ENCODE peak calls at places on chromosomes 5 and 9, in four cellular contexts. K, H, B and S are unnamed samples.

GRCh38 chr9:15606667-15607472 is 54.0 kb downstream of the CCDC171 start:
- DNase-seq in K (peak; percentile 65), H (no peak), B (no peak), S (no peak)

GRCh38 chr9:9612270-9612669 is 1000.5 kb downstream of the PTPRD start:
- DNase-seq in H (no peak), K (no peak), B (no peak), S (no peak)

GRCh38 chr9:99296375-99296951 is 74.4 kb downstream of the SEC61B start:
- DNase-seq in K (peak; percentile 21), H (no peak), B (no peak), S (no peak)

GRCh38 chr9:16653491-16654407 is 216.7 kb downstream of the BNC2 start:
- DNase-seq in H (no peak), K (peak; percentile 53), B (no peak), S (no peak)

GRCh38 chr5:56412601-56413379 is 179.7 kb upstream of the ANKRD55 start:
- DNase-seq in H (no peak), B (no peak), K (no peak), S (no peak)

GRCh38 chr5:139023276-139023675 is 148.1 kb upstream of the LRRTM2 start:
- DNase-seq in K (no peak), H (no peak), B (no peak), S (no peak)

GRCh38 chr5:96070625-96071246 is 109.1 kb upstream of the ELL2 start:
- DNase-seq in H (no peak), K (no peak), B (no peak), S (no peak)

GRCh38 chr9:125183054-125183453 is 6.5 kb downstream of the PPP6C start:
- DNase-seq in B (no peak), H (no peak), K (no peak), S (no peak)

GRCh38 chr5:171418982-171419662 is at the start of gene FGF18:
- DNase-seq in B (no peak), K (peak; percentile 73), H (peak; percentile 74), S (no peak)

GRCh38 chr5:4191024-4191423 is 595.4 kb downstream of the IRX1 start:
- DNase-seq in B (no peak), H (no peak), K (no peak), S (no peak)

GRCh38 chr9:15873573-15874177 is 320.8 kb downstream of the CCDC171 start:
- DNase-seq in H (no peak), B (peak; percentile 5), K (peak; percentile 84), S (peak; percentile 4)

GRCh38 chr5:5643481-5643880 is 221.0 kb downstream of the ICE1 start:
- DNase-seq in B (no peak), K (no peak), H (no peak), S (no peak)

GRCh38 chr5:178284095-178284675 is 51.6 kb upstream of the PHYKPL start:
- DNase-seq in K (peak; percentile 37), H (no peak), B (no peak), S (peak; percentile 39)

GRCh38 chr9:101333923-101334702 is 50.7 kb downstream of the BAAT start:
- DNase-seq in H (no peak), B (no peak), K (no peak), S (no peak)

GRCh38 chr9:88426651-88427050 is 38.4 kb downstream of the SPIN1 start:
- DNase-seq in K (no peak), B (no peak), H (no peak), S (no peak)
- H3K36me3 ChIP-seq in K (peaks cover 3% of the 10 kb centered on the region), B (peaks cover 2% of the 10 kb centered on the region), H (peaks cover 21% of the 10 kb centered on the region), S (no peaks in the 10 kb centered on the region)

DNA sequence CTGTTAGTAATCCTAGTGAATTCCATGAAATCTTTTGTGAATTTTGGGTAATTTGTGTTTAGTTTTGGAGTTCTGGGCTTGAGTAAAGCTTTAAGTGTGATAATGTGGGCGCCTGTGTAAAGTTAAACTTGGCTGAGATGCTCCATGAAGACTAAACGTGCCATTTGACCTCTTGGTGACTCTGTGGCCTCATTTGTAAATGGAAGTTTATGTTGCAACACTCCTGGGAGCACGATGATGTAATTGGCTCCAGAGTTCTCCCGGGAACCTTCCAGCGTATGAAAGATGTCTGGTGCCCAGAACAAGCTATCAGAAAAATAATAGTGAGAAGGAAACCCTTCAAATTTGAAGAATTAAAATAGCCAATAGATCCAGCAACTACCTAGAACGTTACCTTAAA is 981.2 kb downstream of the TLE4 start:
- DNase-seq in K (peak; percentile 97), B (no peak), H (no peak), S (no peak)
- H3K36me3 ChIP-seq in K (no peaks in the 10 kb centered on the region), B (no peaks in the 10 kb centered on the region), H (no peaks in the 10 kb centered on the region), S (no peaks in the 10 kb centered on the region)

GRCh38 chr5:36160617-36161016 is 8.7 kb downstream of the SKP2 start:
- DNase-seq in H (no peak), B (no peak), K (no peak), S (no peak)

GRCh38 chr5:36156619-36157018 is 4.7 kb downstream of the SKP2 start:
- DNase-seq in H (no peak), B (no peak), K (no peak), S (no peak)

GRCh38 chr5:36156124-36156601 is 4.3 kb downstream of the SKP2 start:
- DNase-seq in K (peak; percentile 55), H (no peak), B (no peak), S (no peak)

GRCh38 chr5:36155291-36155690 is 3.4 kb downstream of the SKP2 start:
- DNase-seq in H (no peak), K (no peak), B (no peak), S (no peak)

DNA sequence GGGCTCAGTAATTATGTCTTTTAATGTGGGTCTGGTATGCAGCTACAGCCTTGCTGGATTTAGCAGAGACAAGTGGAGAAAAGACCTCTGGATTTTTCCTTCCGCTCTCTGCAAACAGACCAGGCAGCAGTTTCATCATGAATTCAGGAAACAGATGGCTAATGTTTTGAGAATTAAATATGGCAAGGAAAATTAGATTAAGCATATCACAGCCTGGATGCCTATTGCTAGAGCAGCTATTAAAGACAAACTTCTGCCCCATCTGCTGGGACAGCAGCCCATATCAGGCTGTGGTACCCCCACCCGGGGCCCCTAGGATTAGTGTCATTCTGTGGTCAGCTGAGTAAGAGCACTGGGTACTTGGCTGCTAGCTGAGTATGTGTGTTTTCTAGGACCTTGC is 6.2 kb downstream of the SKP2 start:
- DNase-seq in K (no peak), H (no peak), B (no peak), S (no peak)
- H3K36me3 ChIP-seq in K (peaks cover 8% of the 10 kb centered on the region), H (peaks cover 18% of the 10 kb centered on the region), B (peaks cover 7% of the 10 kb centered on the region), S (peaks cover 10% of the 10 kb centered on the region)

DNA sequence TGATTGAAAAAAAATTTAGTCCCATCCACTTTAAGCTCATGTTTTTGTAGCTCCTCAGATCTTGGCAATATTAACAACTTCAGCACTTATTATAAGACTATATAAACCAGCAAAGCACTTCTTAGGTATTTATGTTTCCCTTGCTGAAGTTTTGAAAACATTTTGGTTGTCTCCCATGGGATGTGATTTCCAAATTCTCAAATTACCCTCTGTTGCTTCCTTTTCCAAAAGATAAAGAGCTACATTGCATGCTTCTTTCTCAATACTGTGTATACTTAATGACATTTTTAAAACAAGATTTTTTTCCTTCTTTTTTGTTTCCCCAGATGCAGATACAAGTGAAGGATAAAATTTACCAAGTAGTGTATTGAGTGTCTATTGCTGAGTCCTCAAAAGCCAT is 567.1 kb downstream of the CSNK1G3 start:
- DNase-seq in B (no peak), H (no peak), K (no peak), S (no peak)
- H3K36me3 ChIP-seq in B (no peaks in the 10 kb centered on the region), H (no peaks in the 10 kb centered on the region), K (no peaks in the 10 kb centered on the region), S (no peaks in the 10 kb centered on the region)

DNA sequence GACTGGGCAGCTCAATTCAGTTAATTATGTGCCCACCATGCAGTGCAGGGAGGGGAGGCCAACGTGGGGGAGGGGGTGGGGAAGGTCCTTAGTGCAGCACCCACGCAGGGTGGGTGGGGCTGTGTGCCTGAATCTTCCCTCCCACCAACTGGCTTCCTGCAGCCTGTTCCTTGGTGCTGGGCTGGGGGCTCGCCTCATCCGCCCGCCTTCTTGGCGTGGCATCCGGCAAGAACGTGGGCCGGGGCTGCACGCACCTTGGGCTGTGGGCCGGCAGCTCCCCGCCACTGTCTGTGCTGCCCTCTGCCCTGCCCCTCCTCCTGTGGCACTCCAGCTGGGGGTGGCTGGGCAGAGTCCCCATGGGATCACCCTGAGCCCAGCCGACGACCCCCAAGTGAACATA is 19.6 kb upstream of the RALGDS start:
- DNase-seq in K (no peak), B (no peak), H (peak; percentile 61), S (no peak)
- H3K36me3 ChIP-seq in K (no peaks in the 10 kb centered on the region), B (no peaks in the 10 kb centered on the region), H (no peaks in the 10 kb centered on the region), S (no peaks in the 10 kb centered on the region)

GRCh38 chr9:136389396-136389795 is 10.6 kb downstream of the SNAPC4 start:
- DNase-seq in K (no peak), H (no peak), B (no peak), S (no peak)
- H3K36me3 ChIP-seq in K (peaks cover 27% of the 10 kb centered on the region), H (peaks cover 79% of the 10 kb centered on the region), B (no peaks in the 10 kb centered on the region), S (peaks cover 42% of the 10 kb centered on the region)

DNA sequence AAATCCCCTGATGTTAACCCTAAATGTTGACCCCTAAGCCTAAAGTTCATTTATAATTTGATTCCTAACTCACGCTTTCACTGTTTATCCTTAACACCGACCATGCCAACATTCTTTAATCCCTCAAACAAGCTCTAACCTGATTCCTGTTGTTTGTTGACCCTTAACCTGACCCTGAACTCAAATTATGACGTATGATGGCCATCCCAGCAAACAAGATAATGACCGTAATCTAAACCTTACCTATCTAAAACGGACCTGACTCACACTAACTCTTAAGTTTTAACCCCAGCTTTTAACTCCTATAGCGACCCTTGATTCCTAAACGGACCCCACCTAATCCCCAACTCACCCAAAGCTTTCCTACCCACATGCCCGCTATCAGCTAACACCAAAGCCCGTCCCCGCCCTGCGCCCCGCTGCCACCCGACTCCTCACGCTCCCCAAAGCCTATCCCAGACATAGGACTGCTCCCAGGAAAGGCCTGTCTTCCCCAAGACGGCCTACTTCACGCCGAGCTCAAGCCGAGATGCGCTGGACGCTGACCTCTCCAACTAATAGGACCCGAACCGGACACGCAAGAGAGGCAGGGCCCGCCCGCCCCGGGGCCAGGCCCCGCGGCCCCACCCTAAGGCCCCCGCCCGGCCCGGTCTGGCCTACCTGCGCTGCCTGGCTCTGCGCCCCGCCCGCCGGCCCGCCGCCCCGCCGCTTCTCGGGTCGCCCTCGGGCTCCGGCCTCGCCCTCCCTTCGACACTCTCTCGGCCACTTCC is 395 bp downstream of the TLN1 start:
- DNase-seq in H (no peak), B (no peak), K (peak; percentile 43), S (no peak)
- H3K36me3 ChIP-seq in H (peaks cover 22% of the 10 kb centered on the region), B (peaks cover 13% of the 10 kb centered on the region), K (peaks cover 14% of the 10 kb centered on the region), S (no peaks in the 10 kb centered on the region)

GRCh38 chr9:137815256-137816255 is 62.0 kb upstream of the CACNA1B start:
- DNase-seq in H (no peak), B (no peak), K (no peak), S (no peak)
- H3K36me3 ChIP-seq in H (peaks cover 83% of the 10 kb centered on the region), B (no peaks in the 10 kb centered on the region), K (peaks cover 25% of the 10 kb centered on the region), S (peaks cover 45% of the 10 kb centered on the region)